ENCODE peak calls at places on chromosome 9, in seven cellular contexts. O, G, Z, X, D, W and L are unnamed samples.

GRCh38 chr9:16637938-16638337 is 232.5 kb downstream of the BNC2 start:
- DNase-seq in O (no peak), G (no peak), Z (no peak), X (no peak), D (no peak), W (no peak), L (no peak)

GRCh38 chr9:76657265-76657664 is 107.0 kb upstream of the PCA3 start:
- DNase-seq in O (no peak), G (no peak), Z (no peak), X (no peak), D (no peak), W (no peak), L (no peak)

GRCh38 chr9:3526903-3527652 is 1.3 kb upstream of the RFX3 start:
- DNase-seq in O (peak), G (peak), Z (no peak), X (no peak), D (peak), W (peak), L (peak)

GRCh38 chr9:75824816-75825568 is 65.5 kb upstream of the PCSK5 start:
- DNase-seq in O (no peak), G (no peak), Z (no peak), X (no peak), D (no peak), W (no peak), L (no peak)

GRCh38 chr9:34625087-34625486 is 3.8 kb downstream of the ARID3C start:
- DNase-seq in O (no peak), G (no peak), Z (no peak), X (no peak), D (no peak), W (no peak), L (no peak)

GRCh38 chr9:99822596-99823391 is 1.1 kb downstream of the NR4A3 start:
- DNase-seq in O (peak), G (peak), Z (peak), X (peak), D (peak), W (peak), L (peak)

GRCh38 chr9:137694962-137695875 is 76.4 kb downstream of the EHMT1 start:
- DNase-seq in O (peak), G (peak), Z (peak), X (no peak), D (peak), W (peak), L (peak)

GRCh38 chr9:10238087-10238486 is 374.7 kb downstream of the PTPRD start:
- DNase-seq in O (no peak), G (no peak), Z (no peak), X (no peak), D (no peak), W (peak), L (no peak)

GRCh38 chr9:75664597-75664996 is 225.9 kb upstream of the PCSK5 start:
- DNase-seq in O (no peak), G (no peak), Z (no peak), X (no peak), D (no peak), W (no peak), L (no peak)

GRCh38 chr9:122340161-122340560 is 30.7 kb upstream of the PTGS1 start:
- DNase-seq in O (no peak), G (no peak), Z (no peak), X (no peak), D (no peak), W (no peak), L (no peak)

GRCh38 chr9:127844821-127845359 is 9.6 kb downstream of the ENG start:
- DNase-seq in O (no peak), G (no peak), Z (no peak), X (no peak), D (no peak), W (peak), L (no peak)

GRCh38 chr9:68614121-68614520 is 73.4 kb upstream of the TMEM252 start:
- DNase-seq in O (no peak), G (no peak), Z (no peak), X (no peak), D (no peak), W (no peak), L (no peak)

GRCh38 chr9:120892177-120892747 is 15.3 kb upstream of the PHF19 start:
- DNase-seq in O (no peak), G (no peak), Z (no peak), X (peak), D (no peak), W (no peak), L (no peak)

GRCh38 chr9:123562844-123563346 is 206.9 kb downstream of the CRB2 start:
- DNase-seq in O (no peak), G (no peak), Z (no peak), X (no peak), D (no peak), W (no peak), L (no peak)

GRCh38 chr9:101737705-101738565 is 512 bp downstream of the GRIN3A start:
- DNase-seq in O (peak), G (no peak), Z (peak), X (no peak), D (peak), W (peak), L (peak)

GRCh38 chr9:16154570-16155078 is 601.8 kb downstream of the CCDC171 start:
- DNase-seq in O (peak), G (peak), Z (peak), X (peak), D (peak), W (peak), L (no peak)

GRCh38 chr9:104025109-104025508 is 69.0 kb upstream of the SMC2 start:
- DNase-seq in O (no peak), G (no peak), Z (no peak), X (no peak), D (no peak), W (no peak), L (no peak)

GRCh38 chr9:136171009-136171800 is 33.7 kb downstream of the LHX3 start:
- DNase-seq in O (peak), G (no peak), Z (no peak), X (no peak), D (no peak), W (peak), L (no peak)

GRCh38 chr9:77752566-77752965 is 104.4 kb upstream of the GNA14 start:
- DNase-seq in O (no peak), G (no peak), Z (no peak), X (no peak), D (no peak), W (no peak), L (no peak)

GRCh38 chr9:696332-697090 is 145.0 kb upstream of the DMRT1 start:
- DNase-seq in O (peak), G (no peak), Z (no peak), X (no peak), D (no peak), W (no peak), L (no peak)

GRCh38 chr9:82147798-82148440 is 159.3 kb downstream of the SPATA31D1 start:
- DNase-seq in O (no peak), G (no peak), Z (no peak), X (no peak), D (no peak), W (no peak), L (no peak)

GRCh38 chr9:31347082-31347617 is 1037.3 kb upstream of the ACO1 start:
- DNase-seq in O (no peak), G (no peak), Z (no peak), X (peak), D (no peak), W (peak), L (no peak)

GRCh38 chr9:114914139-114914538 is 16.3 kb downstream of the TNFSF8 start:
- DNase-seq in O (no peak), G (no peak), Z (no peak), X (no peak), D (no peak), W (peak), L (no peak)

GRCh38 chr9:137975936-137976565 is 98.5 kb downstream of the CACNA1B start:
- DNase-seq in O (no peak), G (no peak), Z (peak), X (no peak), D (no peak), W (no peak), L (no peak)

GRCh38 chr9:115262477-115262876 is 144.5 kb upstream of the TNC start:
- DNase-seq in O (peak), G (peak), Z (peak), X (no peak), D (peak), W (no peak), L (peak)

GRCh38 chr9:75233011-75233410 is 144.7 kb downstream of the OSTF1 start:
- DNase-seq in O (no peak), G (no peak), Z (no peak), X (no peak), D (no peak), W (no peak), L (no peak)

GRCh38 chr9:82117025-82117424 is 128.5 kb downstream of the SPATA31D1 start:
- DNase-seq in O (no peak), G (no peak), Z (no peak), X (no peak), D (no peak), W (no peak), L (no peak)

GRCh38 chr9:7542648-7543165 is 256.9 kb downstream of the DMAC1 start:
- DNase-seq in O (no peak), G (no peak), Z (no peak), X (no peak), D (no peak), W (peak), L (no peak)

GRCh38 chr9:93946338-93946712 is 8.8 kb downstream of the BARX1 start:
- DNase-seq in O (no peak), G (no peak), Z (no peak), X (no peak), D (no peak), W (no peak), L (no peak)

GRCh38 chr9:93948456-93949072 is 6.6 kb downstream of the BARX1 start:
- DNase-seq in O (no peak), G (no peak), Z (peak), X (no peak), D (no peak), W (peak), L (no peak)

GRCh38 chr9:93944011-93944410 is 11.1 kb downstream of the BARX1 start:
- DNase-seq in O (no peak), G (no peak), Z (no peak), X (no peak), D (no peak), W (peak), L (no peak)

GRCh38 chr9:93947409-93948070 is 7.6 kb downstream of the BARX1 start:
- DNase-seq in O (no peak), G (no peak), Z (no peak), X (no peak), D (no peak), W (peak), L (no peak)

DNA sequence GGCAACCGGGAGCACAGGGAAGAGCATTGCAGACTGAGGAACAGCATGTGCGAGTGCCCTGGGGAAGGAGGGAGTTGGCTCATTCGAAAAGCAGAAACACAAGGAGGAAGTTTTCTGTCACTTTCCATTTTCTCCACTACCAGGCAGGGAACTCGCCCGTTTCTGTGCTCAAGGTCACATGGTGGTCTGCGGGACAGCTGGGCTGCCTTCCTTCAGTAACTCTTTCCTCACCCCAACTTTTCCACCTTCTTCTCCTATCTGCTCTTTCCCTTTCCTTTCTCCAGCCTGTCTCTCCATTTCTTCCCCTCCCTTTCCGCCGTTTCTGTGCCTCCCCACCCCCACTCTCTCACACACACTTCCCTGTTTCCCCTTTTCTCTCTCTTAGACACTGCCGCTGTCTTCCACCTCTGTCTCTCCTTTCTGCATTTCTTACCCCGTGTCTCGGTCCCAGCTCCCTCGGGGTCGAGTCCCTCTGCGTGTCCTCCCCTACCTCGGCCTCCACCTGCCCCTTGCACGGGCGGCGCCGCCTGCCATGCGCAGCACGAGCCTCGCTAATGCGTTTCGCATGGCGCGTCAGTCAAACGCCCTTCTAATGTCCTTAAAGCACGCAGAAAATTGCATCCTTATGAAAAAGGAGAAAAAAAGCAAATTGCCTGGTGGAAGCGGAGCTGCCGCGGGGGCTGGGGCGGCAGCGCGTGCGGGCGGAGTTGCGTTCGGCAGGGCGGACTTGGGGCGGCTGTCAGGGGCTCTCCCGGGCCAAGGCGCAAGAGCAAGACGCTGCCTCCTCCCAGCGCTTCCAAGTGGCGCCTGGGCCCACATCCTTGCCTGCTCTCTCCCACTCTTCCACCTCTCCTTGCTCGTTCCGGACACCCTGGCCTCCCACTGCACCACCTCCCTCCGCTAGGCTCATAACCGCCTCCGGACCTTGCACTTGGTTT is 9.5 kb downstream of the BARX1 start:
- DNase-seq in O (no peak), G (no peak), Z (no peak), X (no peak), D (no peak), W (peak), L (no peak)
- H3K4me3 ChIP-seq in O (peak), G (peak), Z (no peak), X (no peak), D (peak), W (peak), L (peak)

DNA sequence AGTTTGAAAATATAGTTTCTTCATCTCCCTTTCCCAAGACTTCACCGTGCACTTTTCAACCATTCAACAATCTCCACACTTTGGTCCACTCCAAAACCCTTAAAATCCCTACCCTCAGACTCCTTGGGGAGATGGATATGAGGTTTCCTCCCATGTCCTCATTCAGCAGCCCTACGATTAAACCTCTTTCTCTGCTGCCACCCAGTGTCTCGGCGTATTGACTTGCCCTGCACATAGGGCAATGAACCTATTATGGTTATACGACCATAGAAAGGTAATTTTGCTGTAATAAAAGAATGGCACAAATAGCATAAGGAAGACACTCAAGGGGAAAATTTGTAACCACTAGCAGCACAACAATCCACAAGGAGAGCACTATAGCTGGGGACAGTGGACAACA is 803.5 kb downstream of the TLE1 start:
- DNase-seq in O (no peak), G (no peak), Z (no peak), X (no peak), D (no peak), W (peak), L (peak)
- TF ChIP-seq CTCF in O (no peak), G (no peak), Z (no peak), X (no peak), D (no peak), W (peak), L (peak)

GRCh38 chr9:130319944-130320696 is 54.6 kb downstream of the HMCN2 start:
- DNase-seq in O (no peak), G (no peak), Z (no peak), X (no peak), D (no peak), W (no peak), L (no peak)

GRCh38 chr9:130320697-130321080 is 55.1 kb downstream of the HMCN2 start:
- DNase-seq in O (peak), G (peak), Z (no peak), X (no peak), D (no peak), W (peak), L (no peak)

GRCh38 chr9:130321082-130321481 is 55.5 kb downstream of the HMCN2 start:
- DNase-seq in O (no peak), G (no peak), Z (no peak), X (no peak), D (no peak), W (no peak), L (no peak)

GRCh38 chr9:130323051-130323757 is 57.6 kb downstream of the HMCN2 start:
- DNase-seq in O (no peak), G (no peak), Z (no peak), X (no peak), D (no peak), W (no peak), L (no peak)

GRCh38 chr9:130321539-130321938 is 56.0 kb downstream of the HMCN2 start:
- DNase-seq in O (no peak), G (no peak), Z (no peak), X (no peak), D (no peak), W (no peak), L (no peak)
- H3K27ac ChIP-seq in O (no peak), G (peak), Z (no peak), X (no peak), D (no peak), W (no peak), L (no peak)

GRCh38 chr9:126523621-126524111 is 90.1 kb upstream of the LMX1B start:
- DNase-seq in O (no peak), G (no peak), Z (no peak), X (peak), D (no peak), W (no peak), L (no peak)
- H3K4me3 ChIP-seq in O (no peak), G (no peak), Z (no peak), X (no peak), D (no peak), W (no peak), L (no peak)

GRCh38 chr9:98482248-98482647 is 226.5 kb downstream of the GABBR2 start:
- DNase-seq in O (no peak), G (no peak), Z (no peak), X (no peak), D (no peak), W (no peak), L (no peak)

GRCh38 chr9:98479967-98480847 is 224.8 kb upstream of the TBC1D2 start:
- DNase-seq in O (peak), G (no peak), Z (no peak), X (no peak), D (no peak), W (no peak), L (no peak)

GRCh38 chr9:98477884-98478283 is 222.4 kb upstream of the TBC1D2 start:
- DNase-seq in O (no peak), G (no peak), Z (no peak), X (no peak), D (no peak), W (no peak), L (peak)

GRCh38 chr9:98481676-98482075 is 226.2 kb upstream of the TBC1D2 start:
- DNase-seq in O (no peak), G (no peak), Z (no peak), X (no peak), D (no peak), W (no peak), L (no peak)

DNA sequence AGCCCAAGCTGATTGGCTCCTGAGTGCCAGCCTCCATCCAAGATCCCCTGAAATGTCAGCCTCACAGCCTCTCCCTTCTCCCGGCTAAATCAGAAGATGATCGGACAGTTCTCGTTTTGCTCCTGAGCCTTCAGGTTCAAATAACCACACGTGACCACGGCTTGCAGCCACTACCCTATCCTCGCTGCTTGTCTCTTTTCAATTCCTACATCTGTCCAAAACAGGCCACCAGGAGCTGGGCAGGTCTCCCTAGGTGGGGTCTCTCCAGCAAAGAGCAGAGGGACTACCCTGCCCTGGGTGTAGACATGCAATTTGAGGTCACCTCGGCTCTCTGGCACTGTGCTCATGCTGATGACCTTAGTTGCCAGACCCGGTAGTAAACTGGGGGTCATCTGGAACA is 224.0 kb upstream of the TBC1D2 start:
- DNase-seq in O (peak), G (no peak), Z (no peak), X (no peak), D (no peak), W (no peak), L (no peak)
- TF ChIP-seq CTCF in O (no peak), G (no peak), Z (no peak), X (no peak), D (no peak), W (no peak), L (no peak)

GRCh38 chr9:19938990-19939736 is 150.3 kb upstream of the SLC24A2 start:
- DNase-seq in O (no peak), G (no peak), Z (no peak), X (no peak), D (no peak), W (no peak), L (no peak)

GRCh38 chr9:19937121-19937520 is 148.3 kb upstream of the SLC24A2 start:
- DNase-seq in O (no peak), G (no peak), Z (no peak), X (no peak), D (no peak), W (no peak), L (no peak)

GRCh38 chr9:19936598-19936997 is 147.8 kb upstream of the SLC24A2 start:
- DNase-seq in O (no peak), G (no peak), Z (no peak), X (no peak), D (no peak), W (no peak), L (no peak)

GRCh38 chr9:19940808-19941207 is 152.0 kb upstream of the SLC24A2 start:
- DNase-seq in O (no peak), G (no peak), Z (no peak), X (no peak), D (no peak), W (no peak), L (no peak)

DNA sequence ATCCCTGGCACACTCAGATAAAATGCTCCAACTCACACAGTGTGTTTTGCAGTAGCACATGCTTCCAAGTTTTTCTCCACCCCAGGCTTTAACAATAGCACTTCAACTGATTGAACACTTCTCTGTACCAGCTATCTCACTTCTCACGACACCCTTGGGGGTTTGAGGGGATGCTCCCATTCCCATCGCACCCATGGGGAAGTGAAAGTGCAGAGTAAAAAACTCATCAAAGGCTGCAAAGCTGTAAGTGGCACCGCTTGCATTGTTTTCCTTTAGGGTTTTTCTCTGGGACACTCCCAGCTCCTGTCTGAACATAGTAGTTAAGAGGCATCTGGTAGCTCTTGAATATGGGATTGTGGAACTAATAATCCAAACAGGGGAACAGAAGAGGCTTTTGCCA is 151.1 kb upstream of the SLC24A2 start:
- DNase-seq in O (no peak), G (no peak), Z (no peak), X (no peak), D (no peak), W (no peak), L (no peak)
- H3K27ac ChIP-seq in O (no peak), G (no peak), Z (no peak), X (no peak), D (no peak), W (no peak), L (no peak)